ENCODE peak calls at places on chromosomes 13 and 19, in nine cellular contexts. L is tibial artery, C is fibroblast of lung, Y is uterus, S is thoracic aorta, P is left lung, W is PC-9, D is Peyer's patch, R is SK-N-SH. A is an unnamed sample.

GRCh38 chr13:20482275-20482761 is 43.3 kb downstream of the CRYL1 start:
- DNase-seq in C (peak; percentile 28), D (no peak), R (peak; percentile 47), Y (no peak), S (no peak), L (no peak), P (no peak), W (peak; percentile 29), A (no peak)

GRCh38 chr13:47904239-47904638 is 96.8 kb downstream of the SUCLA2 start:
- DNase-seq in R (no peak), L (no peak), W (no peak), D (no peak), S (no peak), C (no peak), Y (peak; percentile 45), P (no peak), A (no peak)

GRCh38 chr13:89748716-89749115 is 1598.8 kb upstream of the MIR17HG start:
- DNase-seq in C (no peak), P (no peak), D (no peak), R (no peak), Y (no peak), W (no peak), S (no peak), L (no peak), A (no peak)

GRCh38 chr19:32358311-32358710 is 12.9 kb downstream of the ZNF507 start:
- DNase-seq in P (no peak), D (no peak), Y (no peak), S (no peak), C (no peak), R (no peak), L (no peak), W (no peak), A (no peak)

GRCh38 chr19:33552928-33553279 is 31.3 kb upstream of the PEPD start:
- DNase-seq in R (no peak), L (no peak), D (no peak), W (no peak), C (no peak), P (no peak), S (no peak), Y (no peak), A (no peak)

GRCh38 chr19:34347561-34348165 is 17.3 kb upstream of the GPI start:
- DNase-seq in R (no peak), L (no peak), C (no peak), W (no peak), P (no peak), S (no peak), Y (no peak), D (no peak), A (no peak)

GRCh38 chr13:40780822-40781401 is 8.5 kb upstream of the SLC25A15 start:
- DNase-seq in R (peak; percentile 20), W (no peak), S (no peak), L (no peak), D (no peak), C (peak; percentile 9), P (no peak), Y (no peak), A (no peak)

GRCh38 chr13:31803327-31803726 is 64.0 kb downstream of the RXFP2 start:
- DNase-seq in S (no peak), Y (no peak), R (no peak), C (no peak), W (no peak), D (no peak), L (no peak), P (no peak), A (no peak)

GRCh38 chr13:113815151-113816058 is 48.5 kb downstream of the GAS6 start:
- DNase-seq in P (no peak), R (no peak), D (no peak), C (no peak), W (no peak), Y (no peak), L (no peak), S (no peak), A (no peak)

GRCh38 chr19:1818549-1819195 is 6.6 kb upstream of the ATP8B3 start:
- DNase-seq in R (no peak), S (no peak), D (no peak), L (no peak), W (no peak), C (no peak), P (no peak), Y (no peak), A (no peak)

GRCh38 chr13:34897220-34897619 is 44.9 kb upstream of the NBEA start:
- DNase-seq in W (no peak), D (no peak), L (no peak), R (no peak), P (no peak), C (no peak), Y (no peak), S (no peak), A (no peak)

GRCh38 chr13:76168661-76169060 is 532.5 kb downstream of the LMO7 start:
- DNase-seq in S (no peak), L (no peak), C (no peak), Y (no peak), D (no peak), W (no peak), P (no peak), R (no peak), A (no peak)

GRCh38 chr19:55259540-55260210 is 858 bp upstream of the PPP6R1 start:
- DNase-seq in Y (no peak), D (peak; percentile 58), C (no peak), R (no peak), L (no peak), W (no peak), S (no peak), P (no peak), A (no peak)

GRCh38 chr19:46069841-46070341 is 29.1 kb upstream of the IGFL4 start:
- DNase-seq in W (no peak), Y (no peak), L (no peak), C (peak; percentile 96), P (no peak), S (no peak), D (no peak), R (no peak), A (no peak)

GRCh38 chr13:48564046-48564445 is 31.2 kb upstream of the RCBTB2 start:
- DNase-seq in S (no peak), Y (no peak), P (no peak), L (no peak), R (peak; percentile 7), W (no peak), C (peak; percentile 22), D (no peak), A (no peak)

GRCh38 chr19:30255783-30256509 is 116.2 kb upstream of the ZNF536 start:
- DNase-seq in C (no peak), R (peak; percentile 72), P (no peak), Y (no peak), D (no peak), S (no peak), L (no peak), W (no peak), A (no peak)

GRCh38 chr13:50539791-50540530 is 303.5 kb downstream of the DLEU7 start:
- DNase-seq in C (peak; percentile 49), Y (no peak), L (no peak), D (no peak), P (no peak), R (no peak), W (no peak), S (no peak), A (no peak)

GRCh38 chr13:50550151-50550550 is 293.3 kb downstream of the DLEU7 start:
- DNase-seq in D (no peak), R (no peak), S (no peak), C (no peak), Y (no peak), L (no peak), P (no peak), W (no peak), A (no peak)

GRCh38 chr13:50543767-50544166 is 299.7 kb downstream of the DLEU7 start:
- DNase-seq in D (no peak), C (peak; percentile 94), L (no peak), S (no peak), W (no peak), Y (no peak), R (no peak), P (no peak), A (no peak)

GRCh38 chr13:50549221-50549942 is 294.1 kb downstream of the DLEU7 start:
- DNase-seq in Y (no peak), D (no peak), R (no peak), P (no peak), S (no peak), L (no peak), W (no peak), C (no peak), A (no peak)

GRCh38 chr13:50544226-50544625 is 299.3 kb downstream of the DLEU7 start:
- DNase-seq in S (no peak), D (no peak), Y (no peak), L (no peak), W (no peak), R (no peak), P (no peak), C (no peak), A (no peak)
- H3K27ac ChIP-seq in S (no peak overlapping the region), D (no peak overlapping the region), Y (no peak overlapping the region), L (no peak overlapping the region), W (no peak overlapping the region), R (no peak overlapping the region), P (no peak overlapping the region), C (no peak overlapping the region), A (no peak overlapping the region)

GRCh38 chr19:7521551-7522071 is 813 bp upstream of the MCOLN1 start:
- DNase-seq in D (no peak), C (no peak), R (no peak), L (no peak), S (no peak), W (no peak), Y (no peak), P (no peak), A (no peak)
- H3K4me3 ChIP-seq in D (peak overlapping the region; percentile 93), C (peak overlapping the region; percentile 67), R (peak overlapping the region; percentile 89), L (peak overlapping the region; percentile 77), S (peak overlapping the region; percentile 98), W (peak overlapping the region; percentile 89), Y (peak overlapping the region; percentile 79), P (peak overlapping the region; percentile 92), A (peak overlapping the region; percentile 86)

GRCh38 chr13:41791056-41791455 is 169.9 kb downstream of the VWA8 start:
- DNase-seq in S (no peak), C (no peak), L (no peak), P (no peak), Y (no peak), R (no peak), D (no peak), W (no peak), A (no peak)
- TF ChIP-seq CTCF in S (no peak), C (no peak), L (no peak), P (no peak), Y (no peak), R (no peak), D (no peak), W (no peak), A (no peak)

DNA sequence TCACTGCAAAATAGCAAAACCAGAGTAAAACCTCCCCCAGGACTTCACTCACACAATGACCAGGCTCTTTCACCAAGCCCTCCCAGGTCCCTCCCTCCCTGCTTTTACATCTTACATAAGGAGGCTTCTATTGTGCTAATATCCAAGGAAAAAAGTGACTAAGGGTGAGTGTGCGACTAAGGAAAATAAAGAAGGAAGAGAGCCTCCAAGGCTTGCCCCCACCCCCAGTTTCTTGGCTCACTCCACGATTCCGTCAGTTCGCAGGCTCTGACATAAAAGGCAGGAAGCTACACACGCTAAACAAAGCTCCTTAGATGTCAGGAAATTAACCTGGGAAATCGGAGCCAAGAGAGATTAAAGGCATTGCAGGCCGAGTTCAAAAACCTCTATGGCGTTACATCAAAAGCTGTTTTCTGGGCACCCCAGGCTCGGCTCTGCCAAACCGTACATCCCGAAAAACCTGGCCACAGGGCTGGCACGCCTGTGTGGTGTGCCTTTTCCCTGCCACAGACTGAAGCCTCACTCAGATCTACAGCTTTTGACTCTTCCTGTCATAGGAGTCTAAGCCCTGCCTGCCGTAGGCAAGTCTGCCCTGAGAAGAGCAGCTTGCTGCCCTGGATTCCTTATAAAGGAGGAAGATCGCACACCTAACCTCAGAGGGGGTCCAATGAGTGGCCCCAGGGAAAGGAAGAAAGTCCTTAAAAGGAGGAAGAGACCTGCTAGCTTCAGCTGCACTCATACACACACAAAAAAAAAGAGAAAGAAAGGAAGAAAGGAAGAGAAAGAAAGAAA is 67.0 kb upstream of the SERP2 start:
- DNase-seq in L (peak; percentile 28), R (no peak), C (peak; percentile 98), P (no peak), Y (peak; percentile 77), W (peak; percentile 62), D (peak; percentile 52), S (no peak), A (peak; percentile 85)
- H3K27ac ChIP-seq in L (peak overlapping the region; percentile 61), R (peak overlapping the region; percentile 95), C (peak overlapping the region; percentile 96), P (peak overlapping the region; percentile 59), Y (peak overlapping the region; percentile 92), W (peak overlapping the region; percentile 100), D (peak overlapping the region; percentile 31), S (peak overlapping the region; percentile 85), A (peak overlapping the region; percentile 82)